ENCODE peak calls at places on chromosomes 4 and X, in six cellular contexts. S is choroid plexus epithelial cell, R is fibroblast of the aortic adventitia, V is GM23338, Y is dorsolateral prefrontal cortex, M is heart right ventricle. G is an unnamed sample.

GRCh38 chr4:140935259-140935658 is 179.1 kb upstream of the TBC1D9 start:
- DNase-seq in S (no peak), R (peak), V (no peak), Y (no peak), M (peak), G (peak)

GRCh38 chr4:182126567-182126966 is 116.6 kb upstream of the TENM3 start:
- DNase-seq in S (no peak), R (no peak), V (no peak), Y (no peak), M (no peak), G (no peak)

GRCh38 chrX:135477576-135477975 is 42.9 kb upstream of the INTS6L start:
- DNase-seq in S (peak), R (peak), V (peak), Y (peak), M (peak), G (peak)

GRCh38 chrX:11478036-11478435 is 184.8 kb downstream of the AMELX start:
- DNase-seq in S (no peak), R (no peak), V (no peak), Y (no peak), M (no peak), G (peak)

GRCh38 chr4:23887989-23888388 is 1.9 kb downstream of the PPARGC1A start:
- DNase-seq in S (no peak), R (no peak), V (no peak), Y (no peak), M (no peak), G (no peak)

GRCh38 chr4:121096629-121097028 is 24.3 kb upstream of the NDNF start:
- DNase-seq in S (peak), R (peak), V (peak), Y (no peak), M (no peak), G (peak)

GRCh38 chrX:101485212-101486064 is at the start of gene ARMCX4:
- DNase-seq in S (peak), R (peak), V (peak), Y (peak), M (peak), G (peak)

GRCh38 chr4:70556856-70557255 is 35.2 kb upstream of the AMBN start:
- DNase-seq in S (peak), R (peak), V (no peak), Y (no peak), M (no peak), G (peak)

GRCh38 chr4:19936471-19936870 is 315.2 kb upstream of the SLIT2 start:
- DNase-seq in S (peak), R (peak), V (no peak), Y (no peak), M (no peak), G (peak)

GRCh38 chr4:82744284-82744963 is 54.2 kb downstream of the SCD5 start:
- DNase-seq in S (peak), R (no peak), V (no peak), Y (no peak), M (no peak), G (no peak)

GRCh38 chr4:136369073-136369472 is 1163.2 kb downstream of the PCDH18 start:
- DNase-seq in S (peak), R (no peak), V (no peak), Y (no peak), M (no peak), G (peak)

GRCh38 chrX:12973561-12974216 is 1.2 kb upstream of the TMSB4X start:
- DNase-seq in S (no peak), R (no peak), V (no peak), Y (no peak), M (peak), G (no peak)

GRCh38 chr4:151324449-151325319 is 721 bp downstream of the SH3D19 start:
- DNase-seq in S (peak), R (peak), V (peak), Y (peak), M (peak), G (peak)

GRCh38 chrX:107825698-107826285 is at the start of gene MID2:
- DNase-seq in S (peak), R (peak), V (peak), Y (no peak), M (peak), G (peak)

GRCh38 chr4:113355550-113356371 is 306.3 kb downstream of the ANK2 start:
- DNase-seq in S (peak), R (peak), V (no peak), Y (no peak), M (peak), G (peak)

GRCh38 chr4:25523405-25523804 is 132.2 kb upstream of the SLC34A2 start:
- DNase-seq in S (peak), R (peak), V (no peak), Y (no peak), M (no peak), G (no peak)

GRCh38 chr4:60794372-60794771 is 405.8 kb upstream of the ADGRL3 start:
- DNase-seq in S (no peak), R (no peak), V (no peak), Y (no peak), M (no peak), G (no peak)

GRCh38 chrX:153964105-153964504 is 7.5 kb downstream of the HCFC1 start:
- DNase-seq in S (no peak), R (no peak), V (no peak), Y (no peak), M (no peak), G (no peak)

GRCh38 chrX:78104447-78105176 is 564 bp downstream of the PGK1 start:
- DNase-seq in S (peak), R (peak), V (peak), Y (peak), M (peak), G (peak)

GRCh38 chr4:146945556-146946374 is at the start of gene TTC29:
- DNase-seq in S (peak), R (peak), V (peak), Y (peak), M (peak), G (peak)

GRCh38 chr4:57719451-57719850 is 609.3 kb upstream of the IGFBP7 start:
- DNase-seq in S (no peak), R (no peak), V (no peak), Y (no peak), M (no peak), G (no peak)

GRCh38 chr4:125358453-125358852 is 43.7 kb downstream of the FAT4 start:
- DNase-seq in S (no peak), R (no peak), V (peak), Y (no peak), M (no peak), G (no peak)
- H3K4me3 ChIP-seq in S (no peak), R (no peak), V (no peak), Y (no peak), M (no peak), G (no peak)

GRCh38 chr4:6987566-6987920 is 55.6 kb upstream of the TADA2B start:
- DNase-seq in S (peak), R (peak), V (peak), Y (no peak), M (no peak), G (peak)
- TF ChIP-seq CTCF in S (no peak), R (no peak), V (no peak), Y (no peak), M (no peak), G (no peak)

GRCh38 chr4:145501051-145501660 is 19.5 kb downstream of the SMAD1 start:
- DNase-seq in S (no peak), R (no peak), V (no peak), Y (no peak), M (no peak), G (no peak)
- H3K4me3 ChIP-seq in S (no peak), R (no peak), V (no peak), Y (no peak), M (no peak), G (no peak)

GRCh38 chr4:158532556-158533231 is 11.0 kb downstream of the RXFP1 start:
- DNase-seq in S (no peak), R (no peak), V (no peak), Y (no peak), M (no peak), G (no peak)
- TF ChIP-seq CTCF in S (no peak), R (no peak), V (no peak), Y (no peak), M (no peak), G (no peak)

GRCh38 chr4:104424368-104424921 is 70.2 kb downstream of the CXXC4 start:
- DNase-seq in S (no peak), R (no peak), V (no peak), Y (no peak), M (no peak), G (no peak)
- H3K4me3 ChIP-seq in S (no peak), R (no peak), V (no peak), Y (peak), M (peak), G (no peak)

GRCh38 chr4:111847256-111848108 is 297.8 kb upstream of the FAM241A start:
- DNase-seq in S (peak), R (peak), V (peak), Y (no peak), M (no peak), G (no peak)
- TF ChIP-seq CTCF in S (peak), R (peak), V (peak), Y (peak), M (no peak), G (peak)

G was measured in cardiac fibroblast.